ENCODE peak calls at places on chromosomes 11 and 22, in seven cellular contexts. G is heart left ventricle, A is HFF-Myc, B is endothelial cell, P is nephron progenitor cell, D is epithelial cell of proximal tubule, C is Calu3. M is an unnamed sample.

GRCh38 chr11:44229003-44229570 is 80.9 kb downstream of the ALX4 start:
- DNase-seq in P (no peak), B (no peak), G (no peak), C (no peak), D (no peak), A (no peak), M (no peak)

GRCh38 chr11:64564419-64564818 is 26.6 kb upstream of the SLC22A12 start:
- DNase-seq in P (no peak), B (no peak), G (no peak), A (no peak), C (no peak), D (no peak), M (no peak)

GRCh38 chr11:11230802-11231562 is 122.1 kb downstream of the CSNK2A3 start:
- DNase-seq in P (peak), D (no peak), C (peak), G (no peak), A (no peak), B (peak), M (peak)

GRCh38 chr11:125242141-125242780 is 77.7 kb downstream of the PKNOX2 start:
- DNase-seq in B (no peak), A (no peak), G (no peak), P (no peak), C (no peak), D (no peak), M (no peak)

GRCh38 chr11:128667873-128668272 is 26.0 kb upstream of the FLI1 start:
- DNase-seq in G (no peak), A (no peak), D (no peak), C (no peak), P (no peak), B (no peak), M (no peak)

GRCh38 chr22:48334971-48335370 is 1492.7 kb downstream of the BRD1 start:
- DNase-seq in P (no peak), G (no peak), B (no peak), C (no peak), D (no peak), A (no peak), M (no peak)

GRCh38 chr11:101127699-101128570 is 1.7 kb downstream of the PGR start:
- DNase-seq in A (no peak), D (no peak), G (peak), C (no peak), B (peak), P (peak), M (no peak)

GRCh38 chr11:60924906-60925684 is 835 bp downstream of the TMEM132A start:
- DNase-seq in C (no peak), P (peak), G (no peak), B (peak), D (no peak), A (no peak), M (no peak)

GRCh38 chr22:35539910-35540599 is 576 bp upstream of the RASD2 start:
- DNase-seq in G (peak), A (no peak), P (peak), D (no peak), C (peak), B (peak), M (peak)

GRCh38 chr11:116199182-116199581 is 573.6 kb downstream of the BUD13 start:
- DNase-seq in G (peak), P (no peak), D (no peak), A (no peak), B (no peak), C (no peak), M (no peak)

GRCh38 chr11:62055970-62056369 is 67.8 kb upstream of the INCENP start:
- DNase-seq in B (no peak), G (no peak), P (no peak), C (no peak), D (no peak), A (no peak), M (no peak)

GRCh38 chr22:48152154-48152775 is 1389.8 kb downstream of the TBC1D22A start:
- DNase-seq in A (no peak), B (no peak), P (peak), C (no peak), G (no peak), D (no peak), M (no peak)

GRCh38 chr11:57899378-57899777 is 124.3 kb upstream of the OR9Q1 start:
- DNase-seq in D (no peak), P (no peak), G (no peak), B (no peak), C (no peak), A (no peak), M (no peak)

GRCh38 chr11:57903441-57904123 is 120.1 kb upstream of the OR9Q1 start:
- DNase-seq in D (peak), A (no peak), G (no peak), C (peak), B (no peak), P (no peak), M (no peak)

GRCh38 chr11:30282289-30282631 is 40.6 kb upstream of the ARL14EP start:
- DNase-seq in B (peak), C (no peak), A (no peak), P (no peak), G (no peak), D (no peak), M (no peak)

GRCh38 chr11:77557553-77557952 is 32.2 kb upstream of the AQP11 start:
- DNase-seq in G (no peak), B (peak), D (no peak), P (no peak), C (peak), A (no peak), M (peak)

GRCh38 chr11:56172256-56172835 is 4.1 kb upstream of the OR5J2 start:
- DNase-seq in D (no peak), P (no peak), B (no peak), G (no peak), A (no peak), C (no peak), M (no peak)

GRCh38 chr22:17569971-17570511 is 6.7 kb downstream of the SLC25A18 start:
- DNase-seq in B (no peak), D (no peak), A (no peak), C (no peak), G (peak), P (no peak), M (no peak)

GRCh38 chr11:129576652-129577051 is 201.0 kb downstream of the BARX2 start:
- DNase-seq in B (no peak), P (no peak), C (no peak), A (no peak), D (no peak), G (no peak), M (no peak)

GRCh38 chr22:43338766-43339345 is 4.3 kb downstream of the SCUBE1 start:
- DNase-seq in C (no peak), D (no peak), G (no peak), A (no peak), B (no peak), P (no peak), M (no peak)
- TF ChIP-seq CTCF in C (no peak), D (no peak), G (no peak), A (no peak), B (no peak), P (no peak), M (no peak)

DNA sequence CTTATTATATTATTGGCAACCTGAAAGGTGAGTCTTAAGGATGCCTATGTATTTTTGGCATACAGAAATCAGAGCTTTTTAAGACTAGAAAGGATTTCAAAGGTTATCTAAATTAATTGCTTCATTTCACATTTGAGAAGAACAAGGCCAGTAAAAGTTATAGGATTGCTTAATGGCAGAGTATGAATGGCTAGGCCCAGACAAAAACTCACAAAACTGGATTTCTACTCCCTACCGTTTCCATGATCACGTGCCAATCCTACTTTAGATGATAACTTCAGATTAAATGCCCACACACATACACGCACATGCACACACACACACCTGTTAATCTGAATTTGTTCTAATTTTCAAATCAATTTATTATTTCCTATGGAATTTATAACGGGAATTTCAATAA is 1.8 kb upstream of the PDE3B start:
- DNase-seq in C (no peak), P (no peak), G (no peak), A (no peak), D (no peak), B (no peak), M (no peak)
- TF ChIP-seq CTCF in C (no peak), P (no peak), G (no peak), A (no peak), D (no peak), B (no peak), M (no peak)

GRCh38 chr22:31104869-31105268 is 2.5 kb downstream of the SELENOM start:
- DNase-seq in A (no peak), C (no peak), D (no peak), G (peak), B (peak), P (peak), M (no peak)

GRCh38 chr22:31103899-31104694 is 3.3 kb downstream of the SELENOM start:
- DNase-seq in D (no peak), A (no peak), P (no peak), B (no peak), G (peak), C (no peak), M (no peak)

GRCh38 chr22:31100762-31101525 is 6.4 kb downstream of the SELENOM start:
- DNase-seq in C (no peak), G (no peak), D (no peak), A (no peak), P (no peak), B (no peak), M (no peak)

GRCh38 chr22:31103111-31103510 is 4.3 kb downstream of the SELENOM start:
- DNase-seq in A (no peak), P (no peak), B (no peak), G (no peak), C (no peak), D (no peak), M (no peak)

GRCh38 chr22:31102441-31103081 is 4.8 kb downstream of the SELENOM start:
- DNase-seq in G (peak), C (peak), B (no peak), P (no peak), A (peak), D (no peak), M (no peak)
- TF ChIP-seq CTCF in G (no peak), C (no peak), B (no peak), P (no peak), A (no peak), D (no peak), M (no peak)

GRCh38 chr22:38717244-38717643 is 11.5 kb downstream of the GTPBP1 start:
- DNase-seq in P (no peak), G (no peak), B (no peak), A (no peak), C (no peak), D (no peak), M (no peak)

GRCh38 chr22:38720350-38720749 is 14.6 kb downstream of the GTPBP1 start:
- DNase-seq in C (no peak), P (no peak), G (no peak), A (no peak), D (no peak), B (no peak), M (no peak)

GRCh38 chr22:38719196-38719595 is 13.5 kb downstream of the GTPBP1 start:
- DNase-seq in G (no peak), D (no peak), P (no peak), B (no peak), A (no peak), C (no peak), M (no peak)

GRCh38 chr22:38716827-38717226 is 11.1 kb downstream of the GTPBP1 start:
- DNase-seq in G (peak), B (no peak), A (no peak), P (no peak), C (no peak), D (no peak), M (no peak)

GRCh38 chr22:38718414-38718813 is 12.7 kb downstream of the GTPBP1 start:
- DNase-seq in G (peak), C (peak), A (peak), B (peak), D (no peak), P (no peak), M (no peak)
- TF ChIP-seq CTCF in G (peak), C (peak), A (peak), B (peak), D (peak), P (no peak), M (no peak)

DNA sequence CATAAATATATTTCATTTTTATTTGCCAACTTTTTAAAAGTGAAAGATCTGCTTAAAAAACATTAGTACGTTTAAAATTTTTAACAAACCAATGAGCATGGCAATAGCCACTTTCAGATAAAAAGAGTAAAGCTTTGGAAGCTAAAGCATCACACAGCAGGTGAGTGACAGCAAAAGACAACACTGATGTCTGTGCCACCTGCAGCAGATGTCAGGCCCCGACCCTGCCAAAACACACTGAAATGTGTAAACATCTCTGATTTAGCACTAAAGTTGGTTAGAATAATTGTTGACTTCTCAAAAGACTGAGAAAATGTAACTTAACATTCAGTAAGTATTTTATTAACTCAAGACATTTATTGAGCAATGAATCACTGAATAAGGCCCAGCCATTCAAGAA is 232.9 kb downstream of the DLG2 start:
- DNase-seq in P (no peak), C (no peak), A (no peak), D (no peak), B (no peak), G (no peak), M (no peak)
- TF ChIP-seq CTCF in P (no peak), C (no peak), A (no peak), D (no peak), B (no peak), G (no peak), M (no peak)

GRCh38 chr11:727859-728748 is 19.2 kb upstream of the TALDO1 start:
- DNase-seq in P (peak), B (peak), G (peak), C (peak), A (no peak), D (no peak), M (peak)
- TF ChIP-seq CTCF in P (peak), B (peak), G (peak), C (peak), A (peak), D (peak), M (peak)

M was measured in HL-60.